ENCODE peak calls at places on chromosomes 5 and 9, in seven cellular contexts. N is Calu3, V is mesothelial cell of epicardium, T is GM12865, F is HFFc6, C is dorsolateral prefrontal cortex, Z is GM13976. A is an unnamed sample.
A peak's percentile ranks its signal among the peaks of the same experiment; 100 is the strongest.

GRCh38 chr5:108380531-108381021 is 1.3 kb downstream of the FBXL17 start:
- DNase-seq in N (peak; percentile 54), V (peak; percentile 34), F (no peak), Z (peak; percentile 78), C (no peak), T (peak; percentile 89), A (peak; percentile 84)

GRCh38 chr9:72786948-72787347 is 165.9 kb downstream of the ALDH1A1 start:
- DNase-seq in C (no peak), N (no peak), T (no peak), F (no peak), V (no peak), Z (no peak), A (no peak)

GRCh38 chr5:170597109-170597741 is 93.4 kb downstream of the KCNIP1 start:
- DNase-seq in T (peak; percentile 34), Z (no peak), F (peak; percentile 94), N (no peak), V (no peak), C (no peak), A (no peak)

GRCh38 chr9:134734270-134734669 is 92.7 kb downstream of the COL5A1 start:
- DNase-seq in V (no peak), T (no peak), N (no peak), F (peak; percentile 27), C (no peak), Z (no peak), A (no peak)

GRCh38 chr9:97638666-97639065 is 5.0 kb downstream of the NCBP1 start:
- DNase-seq in Z (no peak), C (no peak), V (no peak), F (no peak), N (no peak), T (no peak), A (no peak)

GRCh38 chr5:2094616-2094995 is 211.9 kb upstream of the IRX4 start:
- DNase-seq in Z (no peak), N (no peak), F (no peak), V (no peak), T (no peak), C (no peak), A (no peak)

GRCh38 chr5:98768160-98769005 is 5.1 kb upstream of the RGMB start:
- DNase-seq in C (no peak), V (no peak), T (peak; percentile 45), F (peak; percentile 59), Z (peak; percentile 53), N (peak; percentile 74), A (peak; percentile 31)

GRCh38 chr9:104800068-104800785 is 36.3 kb downstream of the NIPSNAP3B start:
- DNase-seq in F (no peak), Z (no peak), C (no peak), N (no peak), T (no peak), V (no peak), A (no peak)

GRCh38 chr9:129572052-129572425 is 48.9 kb downstream of the C9orf50 start:
- DNase-seq in V (no peak), N (no peak), C (no peak), T (no peak), F (no peak), Z (no peak), A (no peak)

GRCh38 chr5:74324556-74324955 is 316.0 kb downstream of the ENC1 start:
- DNase-seq in Z (no peak), N (no peak), T (no peak), F (no peak), C (no peak), V (no peak), A (no peak)

GRCh38 chr5:134130239-134130945 is 15.9 kb downstream of the TCF7 start:
- DNase-seq in Z (no peak), T (no peak), C (no peak), N (no peak), V (no peak), F (no peak), A (no peak)

GRCh38 chr9:7784472-7784871 is 15.1 kb downstream of the DMAC1 start:
- DNase-seq in N (no peak), C (no peak), T (no peak), V (no peak), F (no peak), Z (no peak), A (no peak)

GRCh38 chr9:93679536-93680444 is 103.4 kb downstream of the PHF2 start:
- DNase-seq in C (no peak), V (peak; percentile 11), N (no peak), F (no peak), T (no peak), Z (peak; percentile 21), A (no peak)

GRCh38 chr5:54703091-54703490 is 185.5 kb downstream of the SNX18 start:
- DNase-seq in N (peak; percentile 10), T (no peak), F (peak; percentile 94), V (no peak), C (no peak), Z (no peak), A (no peak)

GRCh38 chr5:179955062-179955461 is 47.4 kb upstream of the TBC1D9B start:
- DNase-seq in C (no peak), T (no peak), F (no peak), V (no peak), N (no peak), Z (no peak), A (no peak)

GRCh38 chr5:169367861-169368260 is 66.9 kb upstream of the SLIT3 start:
- DNase-seq in N (no peak), C (no peak), V (no peak), Z (no peak), T (no peak), F (no peak), A (no peak)

GRCh38 chr5:138895918-138896317 is 20.8 kb upstream of the LRRTM2 start:
- DNase-seq in F (no peak), N (no peak), C (no peak), T (no peak), V (no peak), Z (no peak), A (no peak)

GRCh38 chr5:140244525-140245025 is 58.3 kb downstream of the PFDN1 start:
- DNase-seq in C (peak; percentile 95), T (peak; percentile 91), Z (peak; percentile 85), N (peak; percentile 92), V (peak; percentile 83), F (peak; percentile 87), A (peak; percentile 93)

GRCh38 chr9:123373941-123374340 is 17.9 kb downstream of the CRB2 start:
- DNase-seq in N (no peak), T (no peak), V (no peak), Z (no peak), C (no peak), F (no peak), A (no peak)

GRCh38 chr5:136425914-136426313 is 60.6 kb upstream of the TRPC7 start:
- DNase-seq in C (no peak), T (no peak), Z (no peak), N (no peak), V (no peak), F (no peak), A (no peak)

GRCh38 chr5:132771559-132771998 is 5.5 kb downstream of the SEPTIN8 start:
- DNase-seq in F (no peak), N (no peak), Z (no peak), C (no peak), V (no peak), T (no peak), A (no peak)

GRCh38 chr9:110891760-110892159 is 146.5 kb downstream of the LPAR1 start:
- DNase-seq in F (no peak), Z (no peak), N (no peak), T (no peak), V (no peak), C (no peak), A (no peak)

GRCh38 chr9:127769101-127769500 is 9.4 kb downstream of the SH2D3C start:
- DNase-seq in C (no peak), T (no peak), Z (no peak), N (no peak), V (no peak), F (no peak), A (no peak)

GRCh38 chr5:179906795-179907569 is 715 bp downstream of the TBC1D9B start:
- DNase-seq in F (no peak), N (peak; percentile 41), V (no peak), C (no peak), T (peak; percentile 35), Z (no peak), A (peak; percentile 80)

GRCh38 chr9:29233193-29233592 is 1659.9 kb upstream of the C9orf72 start:
- DNase-seq in Z (no peak), V (no peak), N (no peak), F (no peak), T (no peak), C (no peak), A (no peak)

DNA sequence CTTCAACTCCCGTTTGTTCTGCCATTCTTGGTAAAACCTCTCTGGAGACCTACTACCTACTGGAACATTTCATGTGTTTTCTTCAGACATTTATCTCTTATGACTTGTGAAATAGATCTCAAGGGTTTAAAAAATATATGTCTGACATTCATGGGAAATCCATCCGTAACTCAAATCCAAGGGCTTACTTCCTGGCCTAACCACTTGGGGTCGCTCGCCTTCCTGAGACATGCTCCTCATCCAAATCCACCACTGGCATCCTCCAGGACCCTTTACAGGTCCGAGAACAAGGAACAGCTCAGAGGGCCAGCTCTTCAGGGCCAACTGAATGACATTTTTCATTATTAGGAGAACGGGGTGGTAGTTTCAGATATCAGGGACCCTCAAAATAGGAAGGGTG is 235.1 kb upstream of the TUT7 start:
- DNase-seq in T (no peak), V (no peak), Z (no peak), F (no peak), N (no peak), C (no peak), A (no peak)
- TF ChIP-seq CTCF in T (no peak), V (no peak), Z (no peak), F (peak; percentile 53), N (no peak), C (no peak), A (no peak)

GRCh38 chr5:30994926-30995325 is 198.6 kb upstream of the CDH6 start:
- DNase-seq in F (no peak), V (no peak), C (no peak), Z (no peak), N (no peak), T (no peak), A (no peak)
- TF ChIP-seq CTCF in F (no peak), V (no peak), C (no peak), Z (no peak), N (no peak), T (no peak), A (no peak)

GRCh38 chr9:1619915-1620705 is 395.0 kb upstream of the SMARCA2 start:
- DNase-seq in Z (no peak), T (peak; percentile 21), F (no peak), N (no peak), C (no peak), V (no peak), A (no peak)
- TF ChIP-seq CTCF in Z (no peak), T (peak; percentile 15), F (peak; percentile 53), N (no peak), C (peak; percentile 43), V (no peak), A (no peak)

GRCh38 chr9:113853333-113853732 is 22.8 kb upstream of the ZNF618 start:
- DNase-seq in N (peak; percentile 26), Z (no peak), F (no peak), T (peak; percentile 13), C (no peak), V (no peak), A (no peak)
- TF ChIP-seq CTCF in N (peak; percentile 36), Z (peak; percentile 8), F (peak; percentile 75), T (peak; percentile 44), C (no peak), V (no peak), A (peak; percentile 54)

A was measured in pancreas.